ENCODE peak calls at places on chromosomes 2 and 18, in ten cellular contexts. F is esophagus squamous epithelium, O is pancreas, D is fibroblast of the aortic adventitia, W is cardiac muscle cell, B is Peyer's patch, L is kidney epithelial cell, J is PC-3, E is endothelial cell of umbilical vein, Y is thoracic aorta. I is an unnamed sample.
A peak's percentile ranks its signal among the peaks of the same experiment; 100 is the strongest.

GRCh38 chr2:239326831-239327535 is 73.8 kb downstream of the HDAC4 start:
- DNase-seq in F (no peak), O (peak; percentile 59), D (no peak), W (no peak), B (no peak), L (peak; percentile 65), J (peak; percentile 50), E (no peak), Y (no peak), I (peak; percentile 56)

GRCh38 chr2:217090024-217090473 is 230.2 kb upstream of the TNP1 start:
- DNase-seq in F (no peak), O (no peak), D (no peak), W (peak; percentile 51), B (no peak), L (no peak), J (no peak), E (peak; percentile 24), Y (no peak), I (no peak)

GRCh38 chr18:40066368-40066767 is 1888.7 kb upstream of the PIK3C3 start:
- DNase-seq in F (no peak), O (no peak), D (no peak), W (no peak), B (no peak), L (no peak), J (no peak), E (no peak), Y (no peak), I (no peak)

GRCh38 chr2:41579811-41580210 is 468.0 kb upstream of the PKDCC start:
- DNase-seq in F (no peak), O (no peak), D (no peak), W (peak; percentile 17), B (no peak), L (no peak), J (no peak), E (no peak), Y (no peak), I (no peak)

GRCh38 chr2:23425338-23425871 is 40.4 kb downstream of the KLHL29 start:
- DNase-seq in F (no peak), O (no peak), D (no peak), W (no peak), B (no peak), L (no peak), J (no peak), E (no peak), Y (no peak), I (peak; percentile 27)

GRCh38 chr2:216700088-216700567 is 4.8 kb upstream of the IGFBP5 start:
- DNase-seq in F (no peak), O (no peak), D (no peak), W (no peak), B (no peak), L (no peak), J (no peak), E (no peak), Y (no peak), I (no peak)

GRCh38 chr18:39841133-39842041 is 2113.6 kb upstream of the PIK3C3 start:
- DNase-seq in F (no peak), O (no peak), D (peak; percentile 39), W (peak; percentile 84), B (peak; percentile 61), L (peak; percentile 38), J (peak; percentile 35), E (peak; percentile 76), Y (no peak), I (peak; percentile 74)

GRCh38 chr2:20877944-20878343 is 55.0 kb upstream of the LDAH start:
- DNase-seq in F (no peak), O (no peak), D (peak; percentile 55), W (peak; percentile 17), B (no peak), L (no peak), J (no peak), E (no peak), Y (no peak), I (no peak)

GRCh38 chr2:47535991-47536390 is 133.0 kb downstream of the MSH2 start:
- DNase-seq in F (no peak), O (no peak), D (peak; percentile 31), W (no peak), B (no peak), L (no peak), J (peak; percentile 63), E (peak; percentile 26), Y (no peak), I (no peak)

GRCh38 chr2:47541848-47542450 is 139.0 kb downstream of the MSH2 start:
- DNase-seq in F (no peak), O (no peak), D (no peak), W (no peak), B (no peak), L (no peak), J (no peak), E (no peak), Y (no peak), I (no peak)

GRCh38 chr2:47536696-47537095 is 133.7 kb downstream of the MSH2 start:
- DNase-seq in F (no peak), O (no peak), D (no peak), W (no peak), B (no peak), L (no peak), J (no peak), E (no peak), Y (no peak), I (no peak)

GRCh38 chr2:47535073-47535472 is 132.1 kb downstream of the MSH2 start:
- DNase-seq in F (no peak), O (no peak), D (no peak), W (no peak), B (no peak), L (no peak), J (no peak), E (no peak), Y (no peak), I (no peak)

GRCh38 chr2:47539228-47539627 is 136.3 kb downstream of the MSH2 start:
- DNase-seq in F (no peak), O (no peak), D (no peak), W (no peak), B (no peak), L (no peak), J (no peak), E (no peak), Y (no peak), I (no peak)
- TF ChIP-seq CTCF in F (no peak), O (no peak), D (peak; percentile 43), W (peak; percentile 12), B (no peak), L (peak; percentile 8), J (peak; percentile 24), E (peak; percentile 7), Y (no peak), I (peak; percentile 19)

DNA sequence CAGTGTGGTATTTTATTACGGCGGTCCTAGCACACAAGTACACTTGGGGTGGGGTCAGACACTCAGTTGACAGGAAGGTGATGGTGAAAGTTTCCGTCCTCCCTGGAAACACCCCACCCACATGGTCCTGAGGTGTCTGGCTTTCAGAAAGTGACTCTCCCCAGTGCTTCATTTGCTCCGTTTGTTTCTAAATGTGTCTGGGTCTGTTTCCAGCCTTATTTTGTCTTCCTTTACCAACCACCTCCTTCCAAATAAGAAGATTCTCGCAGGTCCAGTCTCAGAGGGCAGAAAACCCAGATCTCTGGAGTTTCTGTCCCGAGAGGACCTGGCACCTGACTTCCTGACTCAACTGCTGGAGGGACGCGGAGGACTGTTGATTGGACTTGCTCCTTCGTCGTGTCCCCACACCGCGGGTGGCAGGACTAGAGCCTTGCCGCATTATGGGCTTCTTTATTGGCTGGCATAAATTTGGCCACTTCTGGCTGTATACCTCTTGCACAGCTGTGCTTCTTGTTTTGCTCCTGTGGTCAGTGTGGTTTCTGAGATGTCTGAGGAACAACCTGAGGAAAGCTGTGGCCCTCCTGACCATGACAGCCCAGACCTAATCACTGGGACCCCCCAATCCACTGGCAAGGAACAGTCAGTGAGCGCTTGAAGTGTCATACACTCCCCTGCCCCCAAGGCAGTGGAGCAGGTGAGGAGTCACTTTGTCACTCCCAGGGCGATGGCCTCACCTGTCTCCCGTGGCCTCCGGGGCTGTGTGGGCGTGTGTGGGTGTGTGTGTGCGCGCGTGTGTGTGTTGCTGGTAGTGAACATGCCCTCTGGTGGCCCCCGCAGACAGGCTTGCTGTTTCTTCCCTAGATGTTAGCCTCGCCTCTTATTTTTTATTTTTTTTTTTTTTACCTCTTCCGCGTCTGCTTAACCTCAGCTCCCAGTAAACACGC is 45.6 kb downstream of the MEX3C start:
- DNase-seq in F (no peak), O (no peak), D (no peak), W (no peak), B (no peak), L (no peak), J (no peak), E (no peak), Y (no peak), I (no peak)
- H3K4me3 ChIP-seq in F (no peak overlapping the region), O (no peak overlapping the region), D (no peak overlapping the region), W (no peak overlapping the region), B (no peak overlapping the region), L (no peak overlapping the region), J (no peak overlapping the region), E (no peak overlapping the region), Y (no peak overlapping the region), I (no peak overlapping the region)

GRCh38 chr18:41747723-41748242 is 207.3 kb upstream of the PIK3C3 start:
- DNase-seq in F (no peak), O (no peak), D (no peak), W (no peak), B (no peak), L (no peak), J (no peak), E (no peak), Y (no peak), I (no peak)

GRCh38 chr18:41751161-41751560 is 203.9 kb upstream of the PIK3C3 start:
- DNase-seq in F (no peak), O (no peak), D (no peak), W (no peak), B (no peak), L (no peak), J (peak; percentile 59), E (no peak), Y (no peak), I (peak; percentile 71)

GRCh38 chr18:41744664-41745063 is 210.4 kb upstream of the PIK3C3 start:
- DNase-seq in F (no peak), O (no peak), D (no peak), W (peak; percentile 38), B (no peak), L (no peak), J (no peak), E (peak; percentile 40), Y (no peak), I (no peak)

GRCh38 chr18:41745166-41746049 is 209.6 kb upstream of the PIK3C3 start:
- DNase-seq in F (no peak), O (peak; percentile 17), D (peak; percentile 1), W (peak; percentile 83), B (no peak), L (no peak), J (peak; percentile 57), E (peak; percentile 71), Y (no peak), I (peak; percentile 67)
- TF ChIP-seq CTCF in F (peak; percentile 28), O (peak; percentile 44), D (no peak), W (peak; percentile 87), B (no peak), L (peak; percentile 81), J (peak; percentile 65), E (peak; percentile 78), Y (no peak), I (peak; percentile 88)

GRCh38 chr2:64698668-64699444 is 45.1 kb upstream of the SERTAD2 start:
- DNase-seq in F (no peak), O (no peak), D (peak; percentile 73), W (peak; percentile 66), B (no peak), L (peak; percentile 81), J (peak; percentile 92), E (peak; percentile 82), Y (no peak), I (peak; percentile 71)

GRCh38 chr2:64697286-64698023 is 43.7 kb upstream of the SERTAD2 start:
- DNase-seq in F (no peak), O (no peak), D (peak; percentile 46), W (peak; percentile 68), B (no peak), L (no peak), J (no peak), E (no peak), Y (no peak), I (no peak)

GRCh38 chr2:64698068-64698645 is 44.4 kb upstream of the SERTAD2 start:
- DNase-seq in F (no peak), O (no peak), D (no peak), W (no peak), B (no peak), L (no peak), J (no peak), E (no peak), Y (no peak), I (no peak)

GRCh38 chr2:64700133-64700809 is 46.6 kb upstream of the SERTAD2 start:
- DNase-seq in F (no peak), O (no peak), D (peak; percentile 51), W (peak; percentile 38), B (no peak), L (no peak), J (peak; percentile 56), E (no peak), Y (no peak), I (peak; percentile 84)

DNA sequence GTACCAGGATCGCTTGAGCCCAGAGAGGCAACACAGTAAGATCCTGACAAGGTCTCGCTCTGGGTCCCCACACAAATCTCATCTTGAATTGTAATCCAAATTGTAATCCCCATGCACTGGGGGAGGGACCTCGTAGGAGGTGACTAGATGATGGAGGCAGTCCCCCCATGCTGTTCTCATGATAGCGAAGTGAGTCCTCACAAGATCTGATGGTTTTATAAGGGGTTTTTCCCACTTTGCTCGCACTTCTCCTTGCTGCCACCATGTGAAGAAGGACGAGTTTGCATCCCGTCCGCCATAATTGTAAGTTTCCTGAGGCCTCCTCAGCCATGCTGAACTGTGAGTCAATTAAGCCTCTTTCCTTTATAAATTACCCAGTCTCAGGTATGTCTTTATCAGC is 46.0 kb upstream of the SERTAD2 start:
- DNase-seq in F (no peak), O (no peak), D (no peak), W (no peak), B (no peak), L (no peak), J (no peak), E (no peak), Y (no peak), I (no peak)
- H3K4me3 ChIP-seq in F (no peak overlapping the region), O (no peak overlapping the region), D (no peak overlapping the region), W (no peak overlapping the region), B (no peak overlapping the region), L (no peak overlapping the region), J (no peak overlapping the region), E (no peak overlapping the region), Y (no peak overlapping the region), I (no peak overlapping the region)

I was measured in epithelial cell of esophagus.